ENCODE peak calls at places on chromosomes 5 and 9, in ten cellular contexts. One of them, this sample, is unnamed.

GRCh38 chr9:135501261-135502167 is 1.0 kb downstream of the MRPS2 start:
- DNase-seq in dorsolateral prefrontal cortex: no peak
- DNase-seq in epithelial cell of esophagus: no peak
- DNase-seq in mesothelial cell of epicardium: no peak
- DNase-seq in HFF-Myc: no peak
- DNase-seq in AG09309: no peak
- DNase-seq in PC-3: no peak
- DNase-seq in body of pancreas: peak; percentile 58
- DNase-seq in left ventricle myocardium inferior: no peak
- DNase-seq in OCI-LY7: no peak
- DNase-seq in this sample: peak; percentile 60

GRCh38 chr5:128711216-128711615 is 173.2 kb upstream of the FBN2 start:
- DNase-seq in dorsolateral prefrontal cortex: no peak
- DNase-seq in epithelial cell of esophagus: peak; percentile 8
- DNase-seq in mesothelial cell of epicardium: no peak
- DNase-seq in HFF-Myc: no peak
- DNase-seq in AG09309: no peak
- DNase-seq in PC-3: peak; percentile 10
- DNase-seq in body of pancreas: no peak
- DNase-seq in left ventricle myocardium inferior: no peak
- DNase-seq in OCI-LY7: no peak
- DNase-seq in this sample: no peak

GRCh38 chr5:114101153-114101552 is 260.7 kb upstream of the KCNN2 start:
- DNase-seq in dorsolateral prefrontal cortex: no peak
- DNase-seq in epithelial cell of esophagus: peak; percentile 67
- DNase-seq in mesothelial cell of epicardium: no peak
- DNase-seq in HFF-Myc: peak; percentile 43
- DNase-seq in AG09309: peak; percentile 16
- DNase-seq in PC-3: peak; percentile 64
- DNase-seq in body of pancreas: peak; percentile 73
- DNase-seq in left ventricle myocardium inferior: no peak
- DNase-seq in OCI-LY7: peak; percentile 39
- DNase-seq in this sample: no peak

GRCh38 chr5:100505984-100506670 is 29.0 kb upstream of the FAM174A start:
- DNase-seq in dorsolateral prefrontal cortex: no peak
- DNase-seq in epithelial cell of esophagus: peak; percentile 93
- DNase-seq in mesothelial cell of epicardium: no peak
- DNase-seq in HFF-Myc: peak; percentile 32
- DNase-seq in AG09309: peak; percentile 61
- DNase-seq in PC-3: peak; percentile 95
- DNase-seq in body of pancreas: no peak
- DNase-seq in left ventricle myocardium inferior: no peak
- DNase-seq in OCI-LY7: no peak
- DNase-seq in this sample: no peak

GRCh38 chr9:35619800-35620158 is 1.6 kb upstream of the CD72 start:
- DNase-seq in dorsolateral prefrontal cortex: no peak
- DNase-seq in epithelial cell of esophagus: no peak
- DNase-seq in mesothelial cell of epicardium: no peak
- DNase-seq in HFF-Myc: no peak
- DNase-seq in AG09309: no peak
- DNase-seq in PC-3: no peak
- DNase-seq in body of pancreas: no peak
- DNase-seq in left ventricle myocardium inferior: no peak
- DNase-seq in OCI-LY7: peak; percentile 94
- DNase-seq in this sample: no peak

GRCh38 chr9:75869236-75869635 is 21.2 kb upstream of the PCSK5 start:
- DNase-seq in dorsolateral prefrontal cortex: no peak
- DNase-seq in epithelial cell of esophagus: no peak
- DNase-seq in mesothelial cell of epicardium: no peak
- DNase-seq in HFF-Myc: no peak
- DNase-seq in AG09309: no peak
- DNase-seq in PC-3: no peak
- DNase-seq in body of pancreas: peak; percentile 20
- DNase-seq in left ventricle myocardium inferior: no peak
- DNase-seq in OCI-LY7: no peak
- DNase-seq in this sample: no peak

GRCh38 chr5:127064253-127064652 is 9.0 kb downstream of the C5orf63 start:
- DNase-seq in dorsolateral prefrontal cortex: no peak
- DNase-seq in epithelial cell of esophagus: peak; percentile 90
- DNase-seq in mesothelial cell of epicardium: no peak
- DNase-seq in HFF-Myc: no peak
- DNase-seq in AG09309: no peak
- DNase-seq in PC-3: no peak
- DNase-seq in body of pancreas: no peak
- DNase-seq in left ventricle myocardium inferior: no peak
- DNase-seq in OCI-LY7: no peak
- DNase-seq in this sample: no peak

GRCh38 chr5:116722666-116723065 is 148.0 kb upstream of the SEMA6A start:
- DNase-seq in dorsolateral prefrontal cortex: no peak
- DNase-seq in epithelial cell of esophagus: no peak
- DNase-seq in mesothelial cell of epicardium: no peak
- DNase-seq in HFF-Myc: no peak
- DNase-seq in AG09309: no peak
- DNase-seq in PC-3: no peak
- DNase-seq in body of pancreas: no peak
- DNase-seq in left ventricle myocardium inferior: no peak
- DNase-seq in OCI-LY7: no peak
- DNase-seq in this sample: no peak

GRCh38 chr5:38591450-38591849 is 35.0 kb upstream of the LIFR start:
- DNase-seq in dorsolateral prefrontal cortex: no peak
- DNase-seq in epithelial cell of esophagus: no peak
- DNase-seq in mesothelial cell of epicardium: no peak
- DNase-seq in HFF-Myc: no peak
- DNase-seq in AG09309: no peak
- DNase-seq in PC-3: no peak
- DNase-seq in body of pancreas: no peak
- DNase-seq in left ventricle myocardium inferior: no peak
- DNase-seq in OCI-LY7: no peak
- DNase-seq in this sample: no peak

GRCh38 chr9:130472184-130472705 is 27.5 kb downstream of the ASS1 start:
- DNase-seq in dorsolateral prefrontal cortex: no peak
- DNase-seq in epithelial cell of esophagus: no peak
- DNase-seq in mesothelial cell of epicardium: no peak
- DNase-seq in HFF-Myc: no peak
- DNase-seq in AG09309: no peak
- DNase-seq in PC-3: no peak
- DNase-seq in body of pancreas: no peak
- DNase-seq in left ventricle myocardium inferior: no peak
- DNase-seq in OCI-LY7: no peak
- DNase-seq in this sample: no peak

GRCh38 chr9:75235632-75236031 is 147.3 kb downstream of the OSTF1 start:
- DNase-seq in dorsolateral prefrontal cortex: no peak
- DNase-seq in epithelial cell of esophagus: peak; percentile 95
- DNase-seq in mesothelial cell of epicardium: no peak
- DNase-seq in HFF-Myc: no peak
- DNase-seq in AG09309: no peak
- DNase-seq in PC-3: peak; percentile 38
- DNase-seq in body of pancreas: peak; percentile 75
- DNase-seq in left ventricle myocardium inferior: no peak
- DNase-seq in OCI-LY7: peak; percentile 66
- DNase-seq in this sample: no peak

GRCh38 chr9:83199240-83199639 is 136.3 kb upstream of the RASEF start:
- DNase-seq in dorsolateral prefrontal cortex: peak; percentile 58
- DNase-seq in epithelial cell of esophagus: peak; percentile 75
- DNase-seq in mesothelial cell of epicardium: no peak
- DNase-seq in HFF-Myc: no peak
- DNase-seq in AG09309: peak; percentile 18
- DNase-seq in PC-3: peak; percentile 56
- DNase-seq in body of pancreas: peak; percentile 75
- DNase-seq in left ventricle myocardium inferior: no peak
- DNase-seq in OCI-LY7: no peak
- DNase-seq in this sample: no peak
- TF ChIP-seq CTCF in dorsolateral prefrontal cortex: peak; percentile 68
- TF ChIP-seq CTCF in epithelial cell of esophagus: peak; percentile 89
- TF ChIP-seq CTCF in mesothelial cell of epicardium: peak; percentile 15
- TF ChIP-seq CTCF in HFF-Myc: peak; percentile 39
- TF ChIP-seq CTCF in AG09309: peak; percentile 72
- TF ChIP-seq CTCF in PC-3: peak; percentile 66
- TF ChIP-seq CTCF in body of pancreas: peak; percentile 68
- TF ChIP-seq CTCF in left ventricle myocardium inferior: peak; percentile 78
- TF ChIP-seq CTCF in OCI-LY7: peak; percentile 40
- TF ChIP-seq CTCF in this sample: peak; percentile 57

DNA sequence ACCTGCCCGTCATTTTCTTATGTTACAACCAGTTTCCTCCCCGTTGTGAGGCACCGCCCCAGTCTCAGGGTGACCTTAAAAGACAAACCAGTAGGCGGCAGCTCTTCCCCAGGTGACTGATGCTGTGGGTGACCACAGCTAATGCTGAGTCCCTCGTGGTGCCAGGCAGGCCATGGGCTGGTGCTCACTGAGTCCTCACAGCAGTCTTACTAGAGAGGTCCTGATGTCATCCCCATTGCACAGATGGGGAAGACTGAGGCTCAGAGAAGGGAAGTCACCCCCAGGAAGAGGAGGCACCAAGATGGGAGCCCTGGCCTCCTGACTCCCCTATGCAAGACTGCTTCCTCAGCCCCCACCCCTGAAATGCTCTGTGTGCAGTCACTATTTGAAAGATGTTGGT is 978 bp downstream of the CFAP157 start:
- DNase-seq in dorsolateral prefrontal cortex: no peak
- DNase-seq in epithelial cell of esophagus: peak; percentile 32
- DNase-seq in mesothelial cell of epicardium: no peak
- DNase-seq in HFF-Myc: no peak
- DNase-seq in AG09309: no peak
- DNase-seq in PC-3: peak; percentile 49
- DNase-seq in body of pancreas: no peak
- DNase-seq in left ventricle myocardium inferior: no peak
- DNase-seq in OCI-LY7: peak; percentile 55
- DNase-seq in this sample: no peak
- TF ChIP-seq CTCF in dorsolateral prefrontal cortex: no peak
- TF ChIP-seq CTCF in epithelial cell of esophagus: peak; percentile 16
- TF ChIP-seq CTCF in mesothelial cell of epicardium: no peak
- TF ChIP-seq CTCF in HFF-Myc: no peak
- TF ChIP-seq CTCF in AG09309: no peak
- TF ChIP-seq CTCF in PC-3: peak; percentile 56
- TF ChIP-seq CTCF in body of pancreas: no peak
- TF ChIP-seq CTCF in left ventricle myocardium inferior: no peak
- TF ChIP-seq CTCF in OCI-LY7: peak; percentile 69
- TF ChIP-seq CTCF in this sample: no peak

GRCh38 chr5:94240064-94240463 is 378.3 kb downstream of the KIAA0825 start:
- DNase-seq in dorsolateral prefrontal cortex: no peak
- DNase-seq in epithelial cell of esophagus: no peak
- DNase-seq in mesothelial cell of epicardium: no peak
- DNase-seq in HFF-Myc: no peak
- DNase-seq in AG09309: no peak
- DNase-seq in PC-3: no peak
- DNase-seq in body of pancreas: no peak
- DNase-seq in left ventricle myocardium inferior: no peak
- DNase-seq in OCI-LY7: no peak
- DNase-seq in this sample: no peak
- TF ChIP-seq CTCF in dorsolateral prefrontal cortex: no peak
- TF ChIP-seq CTCF in epithelial cell of esophagus: no peak
- TF ChIP-seq CTCF in mesothelial cell of epicardium: no peak
- TF ChIP-seq CTCF in HFF-Myc: no peak
- TF ChIP-seq CTCF in AG09309: no peak
- TF ChIP-seq CTCF in PC-3: no peak
- TF ChIP-seq CTCF in body of pancreas: no peak
- TF ChIP-seq CTCF in left ventricle myocardium inferior: no peak
- TF ChIP-seq CTCF in OCI-LY7: no peak
- TF ChIP-seq CTCF in this sample: no peak

GRCh38 chr9:134322781-134323241 is 3.4 kb upstream of the RXRA start:
- DNase-seq in dorsolateral prefrontal cortex: no peak
- DNase-seq in epithelial cell of esophagus: no peak
- DNase-seq in mesothelial cell of epicardium: no peak
- DNase-seq in HFF-Myc: no peak
- DNase-seq in AG09309: no peak
- DNase-seq in PC-3: no peak
- DNase-seq in body of pancreas: no peak
- DNase-seq in left ventricle myocardium inferior: peak; percentile 6
- DNase-seq in OCI-LY7: no peak
- DNase-seq in this sample: no peak
- TF ChIP-seq CTCF in dorsolateral prefrontal cortex: no peak
- TF ChIP-seq CTCF in epithelial cell of esophagus: no peak
- TF ChIP-seq CTCF in mesothelial cell of epicardium: no peak
- TF ChIP-seq CTCF in HFF-Myc: no peak
- TF ChIP-seq CTCF in AG09309: no peak
- TF ChIP-seq CTCF in PC-3: no peak
- TF ChIP-seq CTCF in body of pancreas: no peak
- TF ChIP-seq CTCF in left ventricle myocardium inferior: no peak
- TF ChIP-seq CTCF in OCI-LY7: no peak
- TF ChIP-seq CTCF in this sample: no peak

GRCh38 chr5:150398432-150399157 is 14.1 kb downstream of the CD74 start:
- DNase-seq in dorsolateral prefrontal cortex: no peak
- DNase-seq in epithelial cell of esophagus: peak; percentile 22
- DNase-seq in mesothelial cell of epicardium: no peak
- DNase-seq in HFF-Myc: no peak
- DNase-seq in AG09309: no peak
- DNase-seq in PC-3: no peak
- DNase-seq in body of pancreas: no peak
- DNase-seq in left ventricle myocardium inferior: no peak
- DNase-seq in OCI-LY7: peak; percentile 89
- DNase-seq in this sample: no peak
- TF ChIP-seq CTCF in dorsolateral prefrontal cortex: no peak
- TF ChIP-seq CTCF in epithelial cell of esophagus: peak; percentile 24
- TF ChIP-seq CTCF in mesothelial cell of epicardium: peak; percentile 54
- TF ChIP-seq CTCF in HFF-Myc: peak; percentile 25
- TF ChIP-seq CTCF in AG09309: no peak
- TF ChIP-seq CTCF in PC-3: peak; percentile 31
- TF ChIP-seq CTCF in body of pancreas: no peak
- TF ChIP-seq CTCF in left ventricle myocardium inferior: no peak
- TF ChIP-seq CTCF in OCI-LY7: peak; percentile 91
- TF ChIP-seq CTCF in this sample: no peak

DNA sequence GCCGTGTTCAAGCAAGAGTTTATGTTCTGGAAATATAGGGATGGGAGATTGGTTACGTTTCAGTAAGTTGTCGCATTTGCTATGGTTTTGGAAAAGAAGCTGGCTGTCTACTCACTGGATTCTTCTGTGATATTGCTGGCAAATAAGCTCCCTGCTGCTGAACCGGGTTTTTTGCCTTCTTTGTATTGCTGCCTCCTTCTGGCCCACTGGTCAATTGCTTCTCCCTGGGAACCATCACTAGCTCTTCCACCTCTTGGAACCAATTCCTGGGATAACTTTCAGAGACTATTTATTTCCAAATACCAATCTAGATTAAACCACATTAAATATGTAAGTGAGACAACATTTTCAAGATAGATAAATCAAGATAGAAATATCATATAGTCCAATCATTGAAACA is 43.0 kb downstream of the NUDT12 start:
- DNase-seq in dorsolateral prefrontal cortex: no peak
- DNase-seq in epithelial cell of esophagus: peak; percentile 25
- DNase-seq in mesothelial cell of epicardium: no peak
- DNase-seq in HFF-Myc: no peak
- DNase-seq in AG09309: no peak
- DNase-seq in PC-3: peak; percentile 73
- DNase-seq in body of pancreas: no peak
- DNase-seq in left ventricle myocardium inferior: no peak
- DNase-seq in OCI-LY7: no peak
- DNase-seq in this sample: no peak
- TF ChIP-seq CTCF in dorsolateral prefrontal cortex: no peak
- TF ChIP-seq CTCF in epithelial cell of esophagus: peak; percentile 35
- TF ChIP-seq CTCF in mesothelial cell of epicardium: no peak
- TF ChIP-seq CTCF in HFF-Myc: no peak
- TF ChIP-seq CTCF in AG09309: peak; percentile 25
- TF ChIP-seq CTCF in PC-3: peak; percentile 84
- TF ChIP-seq CTCF in body of pancreas: no peak
- TF ChIP-seq CTCF in left ventricle myocardium inferior: no peak
- TF ChIP-seq CTCF in OCI-LY7: peak; percentile 35
- TF ChIP-seq CTCF in this sample: no peak

GRCh38 chr9:36866840-36867239 is 167.2 kb downstream of the PAX5 start:
- DNase-seq in dorsolateral prefrontal cortex: no peak
- DNase-seq in epithelial cell of esophagus: no peak
- DNase-seq in mesothelial cell of epicardium: no peak
- DNase-seq in HFF-Myc: no peak
- DNase-seq in AG09309: no peak
- DNase-seq in PC-3: no peak
- DNase-seq in body of pancreas: no peak
- DNase-seq in left ventricle myocardium inferior: no peak
- DNase-seq in OCI-LY7: no peak
- DNase-seq in this sample: no peak
- TF ChIP-seq CTCF in dorsolateral prefrontal cortex: no peak
- TF ChIP-seq CTCF in epithelial cell of esophagus: no peak
- TF ChIP-seq CTCF in mesothelial cell of epicardium: no peak
- TF ChIP-seq CTCF in HFF-Myc: no peak
- TF ChIP-seq CTCF in AG09309: no peak
- TF ChIP-seq CTCF in PC-3: peak; percentile 41
- TF ChIP-seq CTCF in body of pancreas: no peak
- TF ChIP-seq CTCF in left ventricle myocardium inferior: no peak
- TF ChIP-seq CTCF in OCI-LY7: peak; percentile 57
- TF ChIP-seq CTCF in this sample: no peak